ENCODE peak calls at places on chromosomes 1 and 21, in five cellular contexts. H, M, P, K and J are unnamed samples.

GRCh38 chr1:235617808-235618207 is 31.8 kb downstream of the GNG4 start:
- DNase-seq in H (no peak), M (no peak), P (no peak), K (no peak), J (peak)

GRCh38 chr1:103461171-103462105 is 64.1 kb upstream of the RNPC3 start:
- DNase-seq in H (peak), M (no peak), P (peak), K (no peak), J (no peak)

GRCh38 chr1:45148209-45148608 is 58.2 kb downstream of the ZSWIM5 start:
- DNase-seq in H (no peak), M (no peak), P (no peak), K (no peak), J (no peak)

GRCh38 chr1:203663294-203663693 is 36.7 kb downstream of the ATP2B4 start:
- DNase-seq in H (no peak), M (no peak), P (no peak), K (no peak), J (no peak)

GRCh38 chr1:229440821-229441537 is 7.1 kb upstream of the ACTA1 start:
- DNase-seq in H (no peak), M (no peak), P (no peak), K (no peak), J (no peak)

GRCh38 chr1:21855257-21856096 is 43.4 kb downstream of the LDLRAD2 start:
- DNase-seq in H (no peak), M (no peak), P (no peak), K (no peak), J (no peak)

GRCh38 chr1:31181515-31182343 is 58.0 kb downstream of the NKAIN1 start:
- DNase-seq in H (peak), M (no peak), P (peak), K (peak), J (peak)

GRCh38 chr1:7420706-7421105 is 350.4 kb upstream of the VAMP3 start:
- DNase-seq in H (no peak), M (no peak), P (no peak), K (no peak), J (peak)

GRCh38 chr1:9794081-9794480 is 29.7 kb downstream of the CLSTN1 start:
- DNase-seq in H (no peak), M (no peak), P (no peak), K (no peak), J (no peak)

GRCh38 chr1:39936724-39937491 is 18.0 kb upstream of the MFSD2A start:
- DNase-seq in H (no peak), M (no peak), P (no peak), K (no peak), J (no peak)

GRCh38 chr21:38959686-38960049 is 153.9 kb downstream of the ETS2 start:
- DNase-seq in H (no peak), M (no peak), P (no peak), K (no peak), J (no peak)

GRCh38 chr1:34685225-34685624 is 69.6 kb upstream of the GJB5 start:
- DNase-seq in H (no peak), M (no peak), P (no peak), K (no peak), J (peak)

GRCh38 chr1:43668956-43669355 is 19.0 kb downstream of the KDM4A start:
- DNase-seq in H (no peak), M (no peak), P (no peak), K (no peak), J (no peak)

GRCh38 chr1:87273291-87273690 is 55.4 kb upstream of the LMO4 start:
- DNase-seq in H (no peak), M (no peak), P (no peak), K (no peak), J (no peak)